ENCODE peak calls at places on chromosomes 1 and 21, in nine cellular contexts. One of them, this sample, is unnamed.

GRCh38 chr1:20185834-20186782 is at the start of the genes PLA2G2C and UBXN10:
- DNase-seq in neural progenitor cell: peak; percentile 67
- DNase-seq in T1000: no peak
- DNase-seq in AML-193: no peak
- DNase-seq in GDM1: no peak
- DNase-seq in activated B cell treated with CpG ODN at 0.5 μM for 24 hours: peak; percentile 42
- DNase-seq in right atrium auricular region: no peak
- DNase-seq in HT1080: no peak
- DNase-seq in stimulated activated CD8-positive, alpha-beta memory T cell treated with anti-CD3 and anti-CD28 coated beads, Interleukin-4, amount 100 ng/mL, for 1 hour: no peak
- DNase-seq in this sample: no peak

GRCh38 chr1:51973587-51974474 is 16.7 kb downstream of the RAB3B start:
- DNase-seq in neural progenitor cell: no peak
- DNase-seq in T1000: no peak
- DNase-seq in AML-193: no peak
- DNase-seq in GDM1: no peak
- DNase-seq in activated B cell treated with CpG ODN at 0.5 μM for 24 hours: no peak
- DNase-seq in right atrium auricular region: no peak
- DNase-seq in HT1080: peak; percentile 46
- DNase-seq in stimulated activated CD8-positive, alpha-beta memory T cell treated with anti-CD3 and anti-CD28 coated beads, Interleukin-4, amount 100 ng/mL, for 1 hour: no peak
- DNase-seq in this sample: no peak

GRCh38 chr1:87512431-87512830 is 183.8 kb downstream of the LMO4 start:
- DNase-seq in neural progenitor cell: no peak
- DNase-seq in T1000: no peak
- DNase-seq in AML-193: no peak
- DNase-seq in GDM1: no peak
- DNase-seq in activated B cell treated with CpG ODN at 0.5 μM for 24 hours: no peak
- DNase-seq in right atrium auricular region: no peak
- DNase-seq in HT1080: no peak
- DNase-seq in stimulated activated CD8-positive, alpha-beta memory T cell treated with anti-CD3 and anti-CD28 coated beads, Interleukin-4, amount 100 ng/mL, for 1 hour: no peak
- DNase-seq in this sample: no peak

GRCh38 chr1:199161766-199162303 is 523.0 kb downstream of the PTPRC start:
- DNase-seq in neural progenitor cell: no peak
- DNase-seq in T1000: no peak
- DNase-seq in AML-193: no peak
- DNase-seq in GDM1: no peak
- DNase-seq in activated B cell treated with CpG ODN at 0.5 μM for 24 hours: no peak
- DNase-seq in right atrium auricular region: no peak
- DNase-seq in HT1080: no peak
- DNase-seq in stimulated activated CD8-positive, alpha-beta memory T cell treated with anti-CD3 and anti-CD28 coated beads, Interleukin-4, amount 100 ng/mL, for 1 hour: no peak
- DNase-seq in this sample: no peak

GRCh38 chr1:186187601-186188000 is 187.5 kb downstream of the TPR start:
- DNase-seq in neural progenitor cell: no peak
- DNase-seq in T1000: no peak
- DNase-seq in AML-193: no peak
- DNase-seq in GDM1: no peak
- DNase-seq in activated B cell treated with CpG ODN at 0.5 μM for 24 hours: no peak
- DNase-seq in right atrium auricular region: no peak
- DNase-seq in HT1080: no peak
- DNase-seq in stimulated activated CD8-positive, alpha-beta memory T cell treated with anti-CD3 and anti-CD28 coated beads, Interleukin-4, amount 100 ng/mL, for 1 hour: no peak
- DNase-seq in this sample: no peak

GRCh38 chr1:185073725-185074124 is 28.4 kb downstream of the RNF2 start:
- DNase-seq in neural progenitor cell: no peak
- DNase-seq in T1000: no peak
- DNase-seq in AML-193: no peak
- DNase-seq in GDM1: no peak
- DNase-seq in activated B cell treated with CpG ODN at 0.5 μM for 24 hours: no peak
- DNase-seq in right atrium auricular region: no peak
- DNase-seq in HT1080: no peak
- DNase-seq in stimulated activated CD8-positive, alpha-beta memory T cell treated with anti-CD3 and anti-CD28 coated beads, Interleukin-4, amount 100 ng/mL, for 1 hour: no peak
- DNase-seq in this sample: no peak

GRCh38 chr1:64864018-64864945 is 102.1 kb downstream of the JAK1 start:
- DNase-seq in neural progenitor cell: no peak
- DNase-seq in T1000: no peak
- DNase-seq in AML-193: peak; percentile 87
- DNase-seq in GDM1: peak; percentile 90
- DNase-seq in activated B cell treated with CpG ODN at 0.5 μM for 24 hours: peak; percentile 58
- DNase-seq in right atrium auricular region: peak; percentile 65
- DNase-seq in HT1080: no peak
- DNase-seq in stimulated activated CD8-positive, alpha-beta memory T cell treated with anti-CD3 and anti-CD28 coated beads, Interleukin-4, amount 100 ng/mL, for 1 hour: peak; percentile 22
- DNase-seq in this sample: no peak

GRCh38 chr1:182329471-182329870 is 62.1 kb downstream of the GLUL start:
- DNase-seq in neural progenitor cell: no peak
- DNase-seq in T1000: no peak
- DNase-seq in AML-193: no peak
- DNase-seq in GDM1: no peak
- DNase-seq in activated B cell treated with CpG ODN at 0.5 μM for 24 hours: no peak
- DNase-seq in right atrium auricular region: no peak
- DNase-seq in HT1080: no peak
- DNase-seq in stimulated activated CD8-positive, alpha-beta memory T cell treated with anti-CD3 and anti-CD28 coated beads, Interleukin-4, amount 100 ng/mL, for 1 hour: no peak
- DNase-seq in this sample: no peak

GRCh38 chr1:38827299-38827698 is 32.3 kb downstream of the RRAGC start:
- DNase-seq in neural progenitor cell: no peak
- DNase-seq in T1000: no peak
- DNase-seq in AML-193: no peak
- DNase-seq in GDM1: no peak
- DNase-seq in activated B cell treated with CpG ODN at 0.5 μM for 24 hours: no peak
- DNase-seq in right atrium auricular region: no peak
- DNase-seq in HT1080: no peak
- DNase-seq in stimulated activated CD8-positive, alpha-beta memory T cell treated with anti-CD3 and anti-CD28 coated beads, Interleukin-4, amount 100 ng/mL, for 1 hour: no peak
- DNase-seq in this sample: no peak

GRCh38 chr1:109739738-109740614 is 862 bp downstream of the GSTM3 start:
- DNase-seq in neural progenitor cell: peak; percentile 89
- DNase-seq in T1000: peak; percentile 48
- DNase-seq in AML-193: no peak
- DNase-seq in GDM1: peak; percentile 46
- DNase-seq in activated B cell treated with CpG ODN at 0.5 μM for 24 hours: peak; percentile 72
- DNase-seq in right atrium auricular region: peak; percentile 83
- DNase-seq in HT1080: peak; percentile 71
- DNase-seq in stimulated activated CD8-positive, alpha-beta memory T cell treated with anti-CD3 and anti-CD28 coated beads, Interleukin-4, amount 100 ng/mL, for 1 hour: peak; percentile 66
- DNase-seq in this sample: peak; percentile 89

GRCh38 chr1:19074361-19074901 is 118.0 kb upstream of the IFFO2 start:
- DNase-seq in neural progenitor cell: no peak
- DNase-seq in T1000: no peak
- DNase-seq in AML-193: no peak
- DNase-seq in GDM1: no peak
- DNase-seq in activated B cell treated with CpG ODN at 0.5 μM for 24 hours: no peak
- DNase-seq in right atrium auricular region: no peak
- DNase-seq in HT1080: no peak
- DNase-seq in stimulated activated CD8-positive, alpha-beta memory T cell treated with anti-CD3 and anti-CD28 coated beads, Interleukin-4, amount 100 ng/mL, for 1 hour: peak; percentile 19
- DNase-seq in this sample: no peak

GRCh38 chr1:53947172-53947835 is 1.2 kb downstream of the LRRC42 start:
- DNase-seq in neural progenitor cell: no peak
- DNase-seq in T1000: no peak
- DNase-seq in AML-193: no peak
- DNase-seq in GDM1: no peak
- DNase-seq in activated B cell treated with CpG ODN at 0.5 μM for 24 hours: no peak
- DNase-seq in right atrium auricular region: no peak
- DNase-seq in HT1080: no peak
- DNase-seq in stimulated activated CD8-positive, alpha-beta memory T cell treated with anti-CD3 and anti-CD28 coated beads, Interleukin-4, amount 100 ng/mL, for 1 hour: no peak
- DNase-seq in this sample: no peak

GRCh38 chr21:25179116-25179515 is 428.2 kb downstream of the MRPL39 start:
- DNase-seq in neural progenitor cell: no peak
- DNase-seq in T1000: no peak
- DNase-seq in AML-193: peak; percentile 87
- DNase-seq in GDM1: no peak
- DNase-seq in activated B cell treated with CpG ODN at 0.5 μM for 24 hours: no peak
- DNase-seq in right atrium auricular region: no peak
- DNase-seq in HT1080: peak; percentile 11
- DNase-seq in stimulated activated CD8-positive, alpha-beta memory T cell treated with anti-CD3 and anti-CD28 coated beads, Interleukin-4, amount 100 ng/mL, for 1 hour: no peak
- DNase-seq in this sample: no peak

GRCh38 chr1:179425186-179425585 is 59.4 kb downstream of the AXDND1 start:
- DNase-seq in neural progenitor cell: no peak
- DNase-seq in T1000: no peak
- DNase-seq in AML-193: no peak
- DNase-seq in GDM1: no peak
- DNase-seq in activated B cell treated with CpG ODN at 0.5 μM for 24 hours: no peak
- DNase-seq in right atrium auricular region: no peak
- DNase-seq in HT1080: no peak
- DNase-seq in stimulated activated CD8-positive, alpha-beta memory T cell treated with anti-CD3 and anti-CD28 coated beads, Interleukin-4, amount 100 ng/mL, for 1 hour: no peak
- DNase-seq in this sample: no peak

GRCh38 chr1:227395391-227396028 is 77.2 kb upstream of the CDC42BPA start:
- DNase-seq in neural progenitor cell: no peak
- DNase-seq in T1000: no peak
- DNase-seq in AML-193: no peak
- DNase-seq in GDM1: no peak
- DNase-seq in activated B cell treated with CpG ODN at 0.5 μM for 24 hours: no peak
- DNase-seq in right atrium auricular region: no peak
- DNase-seq in HT1080: peak; percentile 48
- DNase-seq in stimulated activated CD8-positive, alpha-beta memory T cell treated with anti-CD3 and anti-CD28 coated beads, Interleukin-4, amount 100 ng/mL, for 1 hour: no peak
- DNase-seq in this sample: no peak

GRCh38 chr21:46022551-46023107 is 41.1 kb downstream of the COL6A1 start:
- DNase-seq in neural progenitor cell: no peak
- DNase-seq in T1000: no peak
- DNase-seq in AML-193: no peak
- DNase-seq in GDM1: no peak
- DNase-seq in activated B cell treated with CpG ODN at 0.5 μM for 24 hours: no peak
- DNase-seq in right atrium auricular region: no peak
- DNase-seq in HT1080: peak; percentile 23
- DNase-seq in stimulated activated CD8-positive, alpha-beta memory T cell treated with anti-CD3 and anti-CD28 coated beads, Interleukin-4, amount 100 ng/mL, for 1 hour: no peak
- DNase-seq in this sample: no peak

GRCh38 chr1:225746361-225747179 is 31.1 kb upstream of the SRP9 start:
- DNase-seq in neural progenitor cell: peak; percentile 81
- DNase-seq in T1000: peak; percentile 58
- DNase-seq in AML-193: no peak
- DNase-seq in GDM1: peak; percentile 38
- DNase-seq in activated B cell treated with CpG ODN at 0.5 μM for 24 hours: no peak
- DNase-seq in right atrium auricular region: peak; percentile 84
- DNase-seq in HT1080: peak; percentile 87
- DNase-seq in stimulated activated CD8-positive, alpha-beta memory T cell treated with anti-CD3 and anti-CD28 coated beads, Interleukin-4, amount 100 ng/mL, for 1 hour: no peak
- DNase-seq in this sample: peak; percentile 60

GRCh38 chr21:45219517-45219916 is 68.2 kb downstream of the POFUT2 start:
- DNase-seq in neural progenitor cell: no peak
- DNase-seq in T1000: no peak
- DNase-seq in AML-193: no peak
- DNase-seq in GDM1: no peak
- DNase-seq in activated B cell treated with CpG ODN at 0.5 μM for 24 hours: no peak
- DNase-seq in right atrium auricular region: no peak
- DNase-seq in HT1080: no peak
- DNase-seq in stimulated activated CD8-positive, alpha-beta memory T cell treated with anti-CD3 and anti-CD28 coated beads, Interleukin-4, amount 100 ng/mL, for 1 hour: no peak
- DNase-seq in this sample: no peak

GRCh38 chr1:54400321-54400720 is 5.9 kb downstream of the SSBP3 start:
- DNase-seq in neural progenitor cell: no peak
- DNase-seq in T1000: no peak
- DNase-seq in AML-193: no peak
- DNase-seq in GDM1: no peak
- DNase-seq in activated B cell treated with CpG ODN at 0.5 μM for 24 hours: no peak
- DNase-seq in right atrium auricular region: no peak
- DNase-seq in HT1080: no peak
- DNase-seq in stimulated activated CD8-positive, alpha-beta memory T cell treated with anti-CD3 and anti-CD28 coated beads, Interleukin-4, amount 100 ng/mL, for 1 hour: no peak
- DNase-seq in this sample: no peak

GRCh38 chr1:147334292-147334691 is 91.8 kb downstream of the CHD1L start:
- DNase-seq in neural progenitor cell: no peak
- DNase-seq in T1000: no peak
- DNase-seq in AML-193: no peak
- DNase-seq in GDM1: no peak
- DNase-seq in activated B cell treated with CpG ODN at 0.5 μM for 24 hours: no peak
- DNase-seq in right atrium auricular region: no peak
- DNase-seq in HT1080: no peak
- DNase-seq in stimulated activated CD8-positive, alpha-beta memory T cell treated with anti-CD3 and anti-CD28 coated beads, Interleukin-4, amount 100 ng/mL, for 1 hour: no peak
- DNase-seq in this sample: peak; percentile 49

GRCh38 chr1:67645495-67646144 is 39.4 kb upstream of the GADD45A start:
- DNase-seq in neural progenitor cell: peak; percentile 49
- DNase-seq in T1000: no peak
- DNase-seq in AML-193: no peak
- DNase-seq in GDM1: no peak
- DNase-seq in activated B cell treated with CpG ODN at 0.5 μM for 24 hours: no peak
- DNase-seq in right atrium auricular region: peak; percentile 78
- DNase-seq in HT1080: no peak
- DNase-seq in stimulated activated CD8-positive, alpha-beta memory T cell treated with anti-CD3 and anti-CD28 coated beads, Interleukin-4, amount 100 ng/mL, for 1 hour: no peak
- DNase-seq in this sample: no peak